ENCODE peak calls at places on chromosomes 5 and 9, in five cellular contexts. L, E, U, P and J are unnamed samples.

GRCh38 chr9:113963017-113963620 is 87.0 kb downstream of the ZNF618 start:
- DNase-seq in L (no peak), E (peak), U (peak), P (no peak), J (peak)

GRCh38 chr9:4386819-4387218 is 87.0 kb upstream of the GLIS3 start:
- DNase-seq in L (no peak), E (no peak), U (peak), P (no peak), J (no peak)

GRCh38 chr9:15206949-15207696 is 99.9 kb downstream of the TTC39B start:
- DNase-seq in L (no peak), E (no peak), U (no peak), P (no peak), J (peak)

GRCh38 chr9:126232461-126232860 is 94.2 kb upstream of the MVB12B start:
- DNase-seq in L (no peak), E (no peak), U (no peak), P (no peak), J (no peak)

GRCh38 chr9:87861332-87861731 is 21.3 kb upstream of the SPATA31E1 start:
- DNase-seq in L (no peak), E (no peak), U (no peak), P (no peak), J (no peak)

GRCh38 chr9:2053883-2054845 is 39.0 kb downstream of the SMARCA2 start:
- DNase-seq in L (peak), E (no peak), U (no peak), P (peak), J (no peak)

GRCh38 chr5:73039082-73039481 is 81.3 kb upstream of the TMEM171 start:
- DNase-seq in L (no peak), E (no peak), U (peak), P (no peak), J (no peak)

GRCh38 chr5:158695595-158696330 is 404.0 kb downstream of the EBF1 start:
- DNase-seq in L (peak), E (peak), U (peak), P (peak), J (peak)

GRCh38 chr5:7391215-7391614 is 4.7 kb upstream of the ADCY2 start:
- DNase-seq in L (no peak), E (no peak), U (peak), P (no peak), J (no peak)

GRCh38 chr5:99059685-99060084 is 130.9 kb upstream of the CHD1 start:
- DNase-seq in L (no peak), E (no peak), U (no peak), P (no peak), J (no peak)

GRCh38 chr9:136050706-136051567 is 44.2 kb downstream of the NACC2 start:
- DNase-seq in L (no peak), E (no peak), U (peak), P (no peak), J (no peak)

GRCh38 chr5:172410160-172410559 is 44.2 kb downstream of the SH3PXD2B start:
- DNase-seq in L (no peak), E (no peak), U (peak), P (no peak), J (peak)

GRCh38 chr5:176870110-176870591 is 29.0 kb downstream of the HK3 start:
- DNase-seq in L (no peak), E (no peak), U (peak), P (no peak), J (no peak)

GRCh38 chr5:633521-633955 is 21.4 kb downstream of the CEP72 start:
- DNase-seq in L (no peak), E (peak), U (peak), P (no peak), J (no peak)

GRCh38 chr5:103894882-103895281 is 332.3 kb upstream of the NUDT12 start:
- DNase-seq in L (no peak), E (no peak), U (peak), P (no peak), J (no peak)

GRCh38 chr5:369151-369939 is 47.8 kb downstream of the AHRR start:
- DNase-seq in L (no peak), E (no peak), U (no peak), P (no peak), J (no peak)

GRCh38 chr5:130875673-130876072 is 289.4 kb downstream of the HINT1 start:
- DNase-seq in L (no peak), E (no peak), U (no peak), P (no peak), J (no peak)

GRCh38 chr5:40171971-40172370 is 507.7 kb upstream of the PTGER4 start:
- DNase-seq in L (no peak), E (no peak), U (no peak), P (no peak), J (no peak)

GRCh38 chr9:22337261-22337660 is 109.4 kb upstream of the DMRTA1 start:
- DNase-seq in L (no peak), E (no peak), U (no peak), P (no peak), J (no peak)

GRCh38 chr5:59562756-59563389 is 330.7 kb downstream of the PDE4D start:
- DNase-seq in L (no peak), E (peak), U (peak), P (peak), J (peak)

GRCh38 chr5:142491260-142491659 is 166.4 kb upstream of the SPRY4 start:
- DNase-seq in L (no peak), E (no peak), U (peak), P (no peak), J (no peak)

GRCh38 chr5:42022383-42022782 is 97.3 kb downstream of the FBXO4 start:
- DNase-seq in L (no peak), E (no peak), U (no peak), P (no peak), J (no peak)

GRCh38 chr5:140647042-140647341 is 438 bp downstream of the NDUFA2 start:
- DNase-seq in L (no peak), E (no peak), U (no peak), P (no peak), J (no peak)

GRCh38 chr5:123285122-123286011 is 137.8 kb downstream of the CEP120 start:
- DNase-seq in L (no peak), E (no peak), U (peak), P (no peak), J (no peak)

GRCh38 chr5:135217669-135218485 is 181.2 kb downstream of the MACROH2A1 start:
- DNase-seq in L (no peak), E (no peak), U (peak), P (no peak), J (no peak)

GRCh38 chr9:19922476-19923118 is 133.8 kb upstream of the SLC24A2 start:
- DNase-seq in L (no peak), E (no peak), U (peak), P (no peak), J (no peak)

GRCh38 chr5:102536323-102536928 is 37.6 kb upstream of the SLCO6A1 start:
- DNase-seq in L (no peak), E (no peak), U (no peak), P (no peak), J (no peak)

GRCh38 chr5:19855453-19855852 is 132.5 kb downstream of the CDH18 start:
- DNase-seq in L (no peak), E (no peak), U (no peak), P (no peak), J (no peak)

GRCh38 chr9:126126012-126126411 is 200.6 kb upstream of the MVB12B start:
- DNase-seq in L (no peak), E (no peak), U (no peak), P (no peak), J (no peak)

GRCh38 chr9:76374702-76375543 is 19.3 kb downstream of the RFK start:
- DNase-seq in L (no peak), E (peak), U (peak), P (no peak), J (no peak)

GRCh38 chr9:121720311-121720991 is 69.0 kb downstream of the DAB2IP start:
- DNase-seq in L (no peak), E (no peak), U (no peak), P (no peak), J (no peak)

GRCh38 chr5:100647461-100648230 is 112.5 kb downstream of the FAM174A start:
- DNase-seq in L (no peak), E (no peak), U (peak), P (no peak), J (peak)

GRCh38 chr5:149426931-149427330 is 47.8 kb upstream of the IL17B start:
- DNase-seq in L (no peak), E (no peak), U (no peak), P (no peak), J (no peak)

GRCh38 chr5:88695232-88695631 is 187.8 kb downstream of the MEF2C start:
- DNase-seq in L (no peak), E (no peak), U (no peak), P (no peak), J (no peak)

GRCh38 chr5:125117556-125117955 is 371.1 kb upstream of the ZNF608 start:
- DNase-seq in L (no peak), E (no peak), U (no peak), P (no peak), J (no peak)

GRCh38 chr5:71925608-71926091 is 181.6 kb upstream of the MAP1B start:
- DNase-seq in L (no peak), E (no peak), U (no peak), P (no peak), J (no peak)

DNA sequence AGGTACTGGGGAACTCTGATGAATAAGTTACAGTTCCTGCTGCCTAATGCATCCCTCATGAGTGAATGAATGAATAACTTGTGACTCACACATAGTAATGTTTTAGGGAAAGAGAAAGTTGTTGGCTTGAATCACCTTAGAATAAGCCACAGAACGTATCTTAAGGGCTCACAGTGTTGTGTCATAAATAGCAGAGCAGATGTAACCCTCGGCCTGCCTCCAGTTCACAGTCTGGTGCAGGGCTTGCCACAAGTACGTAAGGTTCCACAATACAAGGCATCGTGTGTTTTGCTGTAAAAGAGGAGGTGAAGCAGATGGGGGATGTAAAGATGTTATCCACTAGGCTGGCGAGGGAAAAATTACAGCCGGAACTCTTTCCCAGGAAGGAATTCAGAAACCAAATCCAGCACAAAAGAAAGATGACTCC is 218.7 kb downstream of the TRPM3 start:
- DNase-seq in L (no peak), E (no peak), U (no peak), P (no peak), J (no peak)
- H3K27ac ChIP-seq in L (no peak), E (no peak), U (no peak), P (no peak), J (no peak)

GRCh38 chr5:168712280-168712924 is 133.2 kb upstream of the PANK3 start:
- DNase-seq in L (no peak), E (no peak), U (peak), P (no peak), J (no peak)
- H3K27ac ChIP-seq in L (no peak), E (no peak), U (no peak), P (no peak), J (no peak)

DNA sequence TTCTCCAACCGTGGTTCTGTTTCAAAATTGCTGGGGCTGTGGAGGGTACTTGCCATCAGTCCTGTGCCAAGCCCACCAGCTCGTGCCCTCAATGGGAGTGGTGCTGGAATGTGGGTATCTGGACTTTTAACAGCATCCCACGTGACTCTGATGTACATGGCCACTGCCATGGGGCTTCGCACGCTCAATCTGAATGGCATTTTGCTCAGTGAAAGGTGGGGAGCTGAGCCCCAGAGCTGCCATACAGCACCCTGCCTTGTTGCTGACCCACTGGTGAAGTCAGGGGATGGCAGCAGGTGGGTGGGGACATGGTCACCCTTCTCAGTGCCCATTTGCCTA is 16.6 kb upstream of the SYNPO start:
- DNase-seq in L (no peak), E (peak), U (no peak), P (no peak), J (no peak)
- H3K27ac ChIP-seq in L (no peak), E (peak), U (no peak), P (no peak), J (no peak)

DNA sequence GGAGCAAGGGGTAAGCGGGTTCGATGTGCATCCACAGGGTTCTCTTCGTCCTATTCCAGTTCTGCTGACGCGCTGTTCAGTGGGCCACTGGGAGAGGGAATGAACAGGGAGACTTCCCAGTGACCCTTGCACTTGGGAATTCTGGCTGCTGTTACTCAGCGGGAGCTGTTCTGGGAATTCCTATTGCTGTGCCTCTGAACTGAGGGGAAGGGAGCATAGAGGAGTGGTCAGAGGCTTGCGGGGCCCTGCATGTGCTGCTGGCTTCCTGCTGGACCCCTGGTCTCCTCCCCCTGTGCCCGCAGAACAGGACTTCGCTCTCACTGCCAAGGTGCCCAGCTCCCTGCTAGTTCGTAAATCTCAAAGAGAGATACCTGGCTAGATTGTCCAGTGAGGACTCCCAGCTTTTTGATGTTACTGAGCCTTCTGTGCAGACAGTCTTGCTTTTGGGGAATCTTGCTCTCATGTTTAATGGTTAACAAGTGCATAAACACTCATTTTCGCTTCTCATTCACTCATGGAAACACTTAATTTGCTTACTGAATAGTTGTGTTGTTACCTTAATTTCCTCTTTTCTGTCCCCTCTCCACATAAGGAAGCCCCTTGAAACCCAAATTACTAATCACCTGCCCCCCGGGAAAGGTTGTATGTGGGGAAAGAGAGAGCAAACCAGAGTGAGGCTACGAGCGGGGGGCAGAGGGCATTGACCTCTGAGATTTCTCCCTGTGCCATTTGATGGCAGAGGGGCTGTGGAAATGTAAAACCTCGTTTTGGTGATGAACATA is 5.9 kb downstream of the TRIO start:
- DNase-seq in L (no peak), E (no peak), U (peak), P (no peak), J (no peak)
- H3K27ac ChIP-seq in L (no peak), E (no peak), U (peak), P (no peak), J (no peak)

DNA sequence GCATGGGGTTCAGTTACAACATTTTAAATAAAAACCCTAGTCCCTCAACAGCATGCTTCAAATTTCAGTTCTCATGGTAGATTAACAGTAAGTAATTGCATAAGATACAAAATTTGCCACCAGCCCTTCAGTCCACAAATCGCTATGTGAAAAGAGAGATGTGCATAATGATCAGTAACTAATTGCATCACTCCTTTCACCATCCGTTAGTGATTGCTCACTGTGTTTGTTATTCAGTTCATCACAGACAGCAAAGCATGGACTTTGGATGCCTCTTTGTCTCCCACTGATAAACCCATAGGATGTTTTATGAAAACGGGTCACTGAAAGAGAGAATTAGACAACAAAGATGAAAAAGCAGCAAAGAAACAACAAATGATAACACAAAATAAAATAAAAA is 103.2 kb downstream of the MCTP1 start:
- DNase-seq in L (no peak), E (no peak), U (no peak), P (no peak), J (peak)
- H3K27ac ChIP-seq in L (no peak), E (no peak), U (no peak), P (no peak), J (peak)

DNA sequence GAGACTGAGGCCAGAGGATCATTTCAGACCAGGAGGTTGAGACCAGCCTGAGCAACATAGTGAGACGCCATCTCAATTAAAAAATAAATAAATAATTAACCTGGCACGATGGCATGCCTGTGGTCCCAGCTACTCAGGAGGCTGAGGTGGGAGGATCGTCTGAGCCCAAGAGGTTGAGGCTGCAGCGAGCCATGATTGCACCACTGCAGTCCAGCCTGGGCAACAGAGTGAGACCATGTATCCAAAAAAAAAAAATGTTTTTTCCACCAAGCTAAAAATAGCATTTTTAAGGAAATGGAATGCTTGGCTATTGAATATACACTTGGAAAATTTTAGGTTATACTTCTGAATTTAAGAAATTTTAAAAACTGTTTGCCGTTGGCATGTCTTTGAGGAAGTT is 20.8 kb downstream of the F2R start:
- DNase-seq in L (no peak), E (no peak), U (no peak), P (no peak), J (no peak)
- H3K27ac ChIP-seq in L (no peak), E (no peak), U (no peak), P (no peak), J (no peak)

DNA sequence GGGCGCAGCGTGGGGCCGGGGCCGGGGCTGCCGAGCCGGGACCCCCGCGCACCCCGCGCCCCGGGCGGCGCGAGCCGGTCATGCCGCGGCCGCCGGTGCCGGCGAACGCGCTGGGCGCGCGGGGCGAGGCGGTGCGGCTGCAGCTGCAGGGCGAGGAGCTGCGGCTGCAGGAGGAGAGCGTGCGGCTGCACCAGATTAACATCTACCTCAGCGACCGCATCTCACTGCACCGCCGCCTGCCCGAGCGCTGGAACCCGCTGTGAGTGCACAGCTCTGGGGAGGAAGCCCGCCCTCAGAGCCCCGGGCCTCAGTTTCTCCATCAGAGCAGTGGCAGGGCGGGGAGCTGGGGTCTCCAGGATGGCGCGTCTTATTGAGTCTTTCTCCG is 333 bp downstream of the GALNT12 start:
- DNase-seq in L (no peak), E (no peak), U (peak), P (peak), J (no peak)
- H3K27ac ChIP-seq in L (no peak), E (no peak), U (no peak), P (no peak), J (no peak)